ENCODE peak calls at places on chromosomes 1 and 21, in nine cellular contexts. M is breast epithelium, Y is adrenal gland, N is psoas muscle, I is esophagus squamous epithelium, T is stomach, L is HCT116, R is IMR-90, U is brain microvascular endothelial cell. O is an unnamed sample. For H3K27me3 and H3K36me3, the result is how much of the 10 kb centered on the place peaks cover.

GRCh38 chr1:3553166-3553939 is 58.0 kb downstream of the MEGF6 start:
- DNase-seq in L (no peak), N (no peak), U (no peak), Y (peak), I (no peak), T (no peak), M (no peak), R (peak), O (no peak)

GRCh38 chr1:198880818-198881597 is 242.2 kb downstream of the PTPRC start:
- DNase-seq in Y (peak), L (peak), M (no peak), I (no peak), N (no peak), U (peak), T (no peak), R (peak), O (no peak)

GRCh38 chr1:165988817-165989216 is 161.4 kb downstream of the UCK2 start:
- DNase-seq in R (no peak), Y (no peak), U (no peak), L (no peak), I (no peak), T (no peak), N (no peak), M (no peak), O (no peak)

GRCh38 chr1:79662596-79662995 is 656.1 kb upstream of the ADGRL4 start:
- DNase-seq in L (no peak), U (no peak), Y (no peak), N (no peak), I (no peak), M (no peak), R (no peak), T (no peak), O (no peak)

GRCh38 chr1:155206891-155207577 is 663 bp downstream of the THBS3 start:
- DNase-seq in R (peak), T (peak), I (peak), U (peak), M (peak), L (no peak), N (peak), Y (peak), O (peak)

GRCh38 chr1:41467673-41468072 is 16.8 kb downstream of the EDN2 start:
- DNase-seq in Y (no peak), U (no peak), T (no peak), R (no peak), N (no peak), L (no peak), M (no peak), I (no peak), O (no peak)

GRCh38 chr1:181033799-181034391 is at the start of gene MR1:
- DNase-seq in M (no peak), U (peak), L (peak), T (no peak), I (no peak), N (no peak), R (peak), Y (peak), O (no peak)

GRCh38 chr1:56877973-56878372 is 23.4 kb downstream of the C8A start:
- DNase-seq in N (no peak), I (no peak), Y (no peak), L (no peak), U (no peak), M (no peak), R (peak), T (no peak), O (no peak)

GRCh38 chr1:190084552-190084951 is 393.1 kb downstream of the BRINP3 start:
- DNase-seq in I (no peak), N (no peak), T (no peak), L (peak), Y (no peak), M (no peak), U (no peak), R (no peak), O (no peak)

GRCh38 chr21:21137986-21138385 is 139.8 kb downstream of the NCAM2 start:
- DNase-seq in I (no peak), L (no peak), U (peak), Y (peak), R (peak), T (no peak), M (no peak), N (no peak), O (no peak)

GRCh38 chr1:217896490-217896889 is 265.3 kb downstream of the SPATA17 start:
- DNase-seq in N (no peak), M (no peak), T (no peak), I (no peak), Y (no peak), U (no peak), L (no peak), R (no peak), O (no peak)

GRCh38 chr1:8880068-8880676 is 1.7 kb upstream of the ENO1 start:
- DNase-seq in Y (peak), N (no peak), M (no peak), T (peak), I (no peak), L (no peak), R (peak), U (peak), O (peak)

GRCh38 chr1:185581961-185582725 is 152.0 kb upstream of the HMCN1 start:
- DNase-seq in U (peak), T (no peak), R (peak), I (no peak), Y (no peak), M (no peak), N (no peak), L (no peak), O (no peak)

GRCh38 chr1:154019940-154020339 is 29.4 kb downstream of the RPS27 start:
- DNase-seq in N (no peak), R (no peak), Y (no peak), I (no peak), T (no peak), L (no peak), U (no peak), M (no peak), O (no peak)

GRCh38 chr1:225999912-226000337 is 782 bp upstream of the SDE2 start:
- DNase-seq in N (no peak), U (peak), M (no peak), T (no peak), R (peak), Y (no peak), L (no peak), I (no peak), O (no peak)

GRCh38 chr1:175016073-175016722 is 7.0 kb downstream of the MRPS14 start:
- DNase-seq in I (no peak), Y (peak), T (no peak), U (peak), R (peak), M (no peak), N (no peak), L (no peak), O (no peak)

GRCh38 chr1:23198373-23198772 is 18.9 kb downstream of the HTR1D start:
- DNase-seq in I (no peak), N (no peak), T (no peak), Y (no peak), R (peak), M (no peak), U (peak), L (peak), O (no peak)

GRCh38 chr1:222464841-222465210 is 83.1 kb downstream of the HHIPL2 start:
- DNase-seq in U (peak), M (no peak), R (peak), L (peak), Y (peak), N (peak), T (peak), I (no peak), O (peak)

GRCh38 chr1:8825985-8826481 is 8.6 kb upstream of the RERE start:
- DNase-seq in Y (no peak), U (peak), R (peak), I (no peak), N (no peak), L (no peak), T (peak), M (no peak), O (no peak)

GRCh38 chr1:220119043-220119512 is 25.1 kb downstream of the IARS2 start:
- DNase-seq in Y (no peak), R (peak), U (no peak), M (no peak), T (no peak), I (no peak), L (no peak), N (no peak), O (no peak)

GRCh38 chr1:51840743-51841461 is 37.6 kb downstream of the NRDC start:
- DNase-seq in M (no peak), I (no peak), U (no peak), R (no peak), N (no peak), T (no peak), Y (no peak), L (no peak), O (no peak)

GRCh38 chr1:230747886-230748800 is 955 bp downstream of the CAPN9 start:
- DNase-seq in I (no peak), M (peak), U (no peak), Y (no peak), L (no peak), N (no peak), R (no peak), T (peak), O (no peak)

DNA sequence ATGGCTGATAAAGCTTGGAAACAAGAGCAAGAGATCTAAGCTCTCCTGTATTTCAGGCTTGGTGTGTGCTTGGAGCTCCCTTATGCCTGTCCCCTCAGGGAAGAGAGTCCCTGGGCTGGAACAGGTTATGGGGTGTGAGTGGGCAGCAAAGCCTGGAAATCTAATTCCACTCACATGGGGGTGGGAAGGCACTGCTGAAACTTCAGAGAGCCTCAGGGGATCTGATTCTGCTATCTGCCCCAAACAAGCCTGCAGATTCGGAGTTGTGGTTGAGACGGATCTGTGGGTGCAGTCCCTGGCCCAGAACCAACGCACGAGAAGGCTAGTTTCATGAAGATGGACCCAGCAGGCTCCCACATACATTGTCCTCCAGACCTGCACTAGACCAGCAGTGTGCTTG is 2.9 kb downstream of the BLACAT1 start:
- DNase-seq in L (no peak), Y (no peak), R (no peak), M (no peak), N (no peak), I (no peak), T (no peak), U (no peak), O (no peak)
- H3K27me3 ChIP-seq in L (under half), Y (under half), R (half or more), M (under half), N (under half), I (under half), T (under half), U (half or more), O (under half)

GRCh38 chr1:167666416-167666815 is 36.4 kb downstream of the RCSD1 start:
- DNase-seq in T (no peak), I (no peak), M (no peak), N (no peak), L (no peak), R (peak), U (peak), Y (no peak), O (no peak)
- H3K36me3 ChIP-seq in T (under half), I (under half), M (under half), N (under half), L (under half), R (under half), U (under half), Y (under half), O (under half)

GRCh38 chr1:207420109-207420508 is 34.0 kb upstream of the CR2 start:
- DNase-seq in L (no peak), I (no peak), N (no peak), Y (no peak), U (no peak), T (no peak), M (no peak), R (no peak), O (no peak)

GRCh38 chr1:207421078-207421477 is 33.0 kb upstream of the CR2 start:
- DNase-seq in I (no peak), U (no peak), N (no peak), Y (no peak), T (no peak), L (no peak), M (no peak), R (no peak), O (no peak)

GRCh38 chr1:207427832-207428231 is 26.3 kb upstream of the CR2 start:
- DNase-seq in T (no peak), N (no peak), I (no peak), R (no peak), L (no peak), Y (no peak), U (no peak), M (no peak), O (no peak)

GRCh38 chr1:207424570-207425131 is 29.5 kb upstream of the CR2 start:
- DNase-seq in M (no peak), L (no peak), I (no peak), T (no peak), Y (no peak), R (no peak), U (no peak), N (no peak), O (no peak)

GRCh38 chr1:207423560-207424292 is 30.4 kb upstream of the CR2 start:
- DNase-seq in R (no peak), T (no peak), M (no peak), Y (no peak), I (no peak), L (no peak), U (no peak), N (no peak), O (no peak)
- TF ChIP-seq CTCF in R (no peak), T (no peak), M (no peak), Y (no peak), I (no peak), L (no peak), U (no peak), N (no peak), O (no peak)

GRCh38 chr1:202201266-202201665 is 7.7 kb downstream of the LGR6 start:
- DNase-seq in N (no peak), I (no peak), Y (no peak), R (no peak), T (no peak), U (no peak), L (no peak), M (no peak), O (no peak)
- H3K27me3 ChIP-seq in N (under half), I (under half), Y (under half), R (half or more), T (under half), U (under half), L (under half), M (under half), O (under half)

DNA sequence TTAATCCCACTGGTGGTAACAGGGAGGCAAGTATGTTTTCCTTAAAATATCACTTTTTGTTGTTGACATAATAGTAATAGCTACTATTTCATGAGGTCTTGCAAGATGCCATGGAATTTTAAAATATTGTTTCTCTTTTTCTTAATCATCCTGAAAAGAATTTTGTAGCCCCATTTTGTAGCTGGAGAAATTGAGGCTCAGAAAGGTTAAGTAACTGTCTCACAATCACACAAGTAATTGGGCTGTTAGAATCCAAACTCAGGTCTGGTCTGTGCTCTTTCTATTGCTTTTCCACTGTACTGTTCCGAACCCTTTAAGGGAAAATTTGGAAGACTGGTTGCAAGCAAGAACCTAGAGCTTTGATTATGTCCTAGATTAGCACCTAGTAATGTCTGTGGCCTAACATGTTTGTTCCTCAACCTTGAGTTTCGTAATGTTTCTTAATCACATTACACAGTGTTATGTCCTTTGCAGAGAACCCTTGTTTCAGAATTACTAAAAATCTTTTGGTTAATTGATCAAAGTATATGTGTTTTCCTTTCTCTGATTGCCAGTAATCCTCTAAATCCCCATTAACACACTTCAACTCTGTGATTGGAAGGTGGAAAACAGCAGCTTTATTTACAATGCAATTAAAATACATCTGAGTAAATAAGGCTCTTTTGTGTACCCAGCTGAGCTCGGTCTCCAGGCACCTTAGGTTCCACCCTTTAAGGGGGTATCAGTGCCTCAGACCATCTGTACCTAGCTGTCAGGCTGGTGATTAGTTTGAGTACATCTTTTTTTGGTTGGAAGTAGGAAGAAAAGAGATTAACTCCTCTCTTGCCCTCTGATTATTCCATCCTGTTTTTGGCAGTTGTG is 10.4 kb downstream of the LRRC42 start:
- DNase-seq in T (no peak), I (no peak), R (no peak), Y (no peak), U (no peak), N (no peak), M (no peak), L (no peak), O (no peak)
- H3K36me3 ChIP-seq in T (half or more), I (under half), R (under half), Y (under half), U (under half), N (under half), M (under half), L (half or more), O (half or more)

GRCh38 chr1:191831572-191831971 is 326.7 kb upstream of the RGS18 start:
- DNase-seq in I (no peak), Y (no peak), T (no peak), U (no peak), M (no peak), N (no peak), R (no peak), L (peak), O (no peak)
- TF ChIP-seq CTCF in I (no peak), Y (no peak), T (no peak), U (peak), M (no peak), N (no peak), R (no peak), L (peak), O (no peak)

DNA sequence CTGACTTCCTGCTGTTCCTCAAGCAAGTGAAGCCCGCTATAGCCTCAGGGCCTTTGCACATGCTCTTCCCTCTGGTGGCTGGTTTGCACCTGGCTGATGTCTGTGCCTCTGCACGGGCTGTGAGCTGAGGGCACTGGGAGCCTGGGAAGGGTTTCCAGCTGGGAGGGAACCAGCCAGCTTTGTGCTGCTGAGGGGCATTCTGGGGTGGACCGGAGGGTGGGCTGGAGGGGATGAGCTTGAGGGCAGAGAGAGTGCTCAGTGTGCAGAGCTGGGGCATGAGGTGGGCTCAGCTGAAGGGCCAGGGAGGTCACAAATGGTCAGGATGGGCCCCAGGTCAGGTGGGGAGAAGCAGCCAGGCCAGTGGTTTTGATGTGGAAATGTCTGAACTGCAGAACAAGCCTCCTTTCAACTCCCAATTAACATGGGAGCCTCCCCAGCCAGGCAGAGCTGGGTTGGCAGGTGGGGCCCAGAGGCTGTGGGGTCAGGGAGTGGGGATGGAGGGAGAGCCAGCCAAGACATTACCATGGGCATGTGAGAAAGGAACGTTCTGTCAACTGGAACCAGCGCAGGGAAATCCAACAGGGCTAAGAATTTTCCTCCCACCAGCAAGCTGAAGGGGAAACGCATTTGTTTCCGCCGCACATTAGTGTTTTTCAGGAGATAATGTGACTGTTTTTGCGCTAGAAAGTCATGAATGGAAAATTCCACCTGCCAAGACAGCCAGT is 305.5 kb downstream of the MATN1 start:
- DNase-seq in N (no peak), M (peak), Y (no peak), L (no peak), T (no peak), R (no peak), I (no peak), U (no peak), O (no peak)
- H3K27me3 ChIP-seq in N (under half), M (under half), Y (under half), L (under half), T (under half), R (under half), I (under half), U (under half), O (under half)

O was measured in left lung.